ENCODE peak calls at places on chromosome 6, in eight cellular contexts. L is posterior cingulate gyrus, X is prostate gland, G is kidney epithelial cell, K is Kasumi-1, O is omental fat pad, E is cardiac muscle cell, M is T follicular helper cell. D is an unnamed sample.
A peak's percentile ranks its signal among the peaks of the same experiment; 100 is the strongest.

GRCh38 chr6:88004707-88005106 is 42.9 kb upstream of the SPACA1 start:
- DNase-seq in E (no peak), L (no peak), M (no peak), G (no peak), K (no peak), X (no peak), O (no peak), D (no peak)

GRCh38 chr6:168597471-168597875 is 156.5 kb downstream of the SMOC2 start:
- DNase-seq in E (no peak), O (no peak), L (peak; percentile 52), K (no peak), X (no peak), G (no peak), M (no peak), D (no peak)

GRCh38 chr6:148989585-148989984 is 242.8 kb downstream of the UST start:
- DNase-seq in K (no peak), L (no peak), E (no peak), G (no peak), O (no peak), X (no peak), M (no peak), D (no peak)

GRCh38 chr6:42674780-42675179 is 47.6 kb downstream of the PRPH2 start:
- DNase-seq in K (no peak), M (no peak), G (no peak), O (no peak), X (no peak), E (no peak), L (no peak), D (no peak)

GRCh38 chr6:35833534-35833933 is 28.4 kb downstream of the LHFPL5 start:
- DNase-seq in M (no peak), E (no peak), K (no peak), L (no peak), G (no peak), O (no peak), X (no peak), D (no peak)

GRCh38 chr6:31579119-31579505 is 3.1 kb downstream of the LTB start:
- DNase-seq in X (no peak), K (no peak), L (peak; percentile 26), O (no peak), E (no peak), G (no peak), M (no peak), D (no peak)

GRCh38 chr6:37622639-37623038 is 75.0 kb downstream of the MDGA1 start:
- DNase-seq in O (no peak), X (no peak), K (no peak), G (peak; percentile 39), L (no peak), E (no peak), M (no peak), D (no peak)

GRCh38 chr6:116511424-116512131 is at the start of gene CALHM5:
- DNase-seq in X (no peak), E (peak; percentile 28), M (no peak), O (no peak), G (peak; percentile 59), K (no peak), L (no peak), D (peak; percentile 46)

GRCh38 chr6:127952831-127953230 is 52.0 kb upstream of the THEMIS start:
- DNase-seq in K (no peak), M (no peak), O (no peak), X (no peak), G (no peak), E (no peak), L (no peak), D (no peak)

GRCh38 chr6:47097092-47097945 is 55.2 kb upstream of the ADGRF1 start:
- DNase-seq in L (peak; percentile 93), O (no peak), X (peak; percentile 78), E (peak; percentile 80), M (no peak), G (no peak), K (peak; percentile 86), D (peak; percentile 42)

D was measured in AG04449.